ENCODE peak calls at places on chromosomes 1 and 21, in five cellular contexts. I is neural progenitor cell, C is ascending aorta, K is testis, H is NT2/D1. A is an unnamed sample.

GRCh38 chr1:143735764-143736461 is 235.9 kb downstream of the FAM72C start:
- DNase-seq in H (no peak), K (no peak), I (no peak), C (no peak), A (no peak)

GRCh38 chr1:109928591-109929111 is 18.0 kb downstream of the CSF1 start:
- DNase-seq in I (no peak), K (peak; percentile 78), C (no peak), H (no peak), A (peak; percentile 54)

GRCh38 chr1:114145504-114146160 is 8.0 kb downstream of the SYT6 start:
- DNase-seq in I (no peak), H (no peak), K (no peak), C (no peak), A (no peak)

GRCh38 chr1:53737648-53738204 is 1.2 kb downstream of the GLIS1 start:
- DNase-seq in H (no peak), C (no peak), I (peak; percentile 55), K (no peak), A (no peak)

GRCh38 chr21:38909109-38909508 is 103.4 kb downstream of the ETS2 start:
- DNase-seq in H (no peak), K (no peak), I (no peak), C (no peak), A (no peak)

GRCh38 chr1:172390620-172391491 is 29.6 kb upstream of the C1orf105 start:
- DNase-seq in C (no peak), H (no peak), I (peak; percentile 23), K (peak; percentile 37), A (no peak)

GRCh38 chr1:42930178-42931107 is 28.2 kb downstream of the SLC2A1 start:
- DNase-seq in I (no peak), C (no peak), H (no peak), K (no peak), A (no peak)

GRCh38 chr1:27689423-27690173 is 17.6 kb upstream of the IFI6 start:
- DNase-seq in H (no peak), C (no peak), I (no peak), K (no peak), A (no peak)

GRCh38 chr1:246537887-246538286 is 28.2 kb downstream of the TFB2M start:
- DNase-seq in H (no peak), K (no peak), I (no peak), C (no peak), A (no peak)

GRCh38 chr1:223031690-223032601 is 111.1 kb downstream of the TLR5 start:
- DNase-seq in C (peak; percentile 80), H (no peak), K (peak; percentile 16), I (no peak), A (peak; percentile 13)

GRCh38 chr21:18499761-18500376 is 96.3 kb upstream of the TMPRSS15 start:
- DNase-seq in K (peak; percentile 83), I (peak; percentile 73), H (peak; percentile 54), C (no peak), A (peak; percentile 63)

GRCh38 chr1:68321084-68321685 is 88.9 kb upstream of the WLS start:
- DNase-seq in C (no peak), K (peak; percentile 86), I (peak; percentile 84), H (peak; percentile 57), A (peak; percentile 87)

GRCh38 chr1:11749203-11749689 is 12.7 kb upstream of the C1orf167 start:
- DNase-seq in H (no peak), K (peak; percentile 61), C (no peak), I (peak; percentile 49), A (peak; percentile 50)

GRCh38 chr1:90122679-90123340 is 127.9 kb downstream of the ZNF326 start:
- DNase-seq in C (no peak), H (no peak), I (no peak), K (no peak), A (no peak)

GRCh38 chr1:211579434-211580302 is 707 bp upstream of the SLC30A1 start:
- DNase-seq in I (peak; percentile 91), K (peak; percentile 86), H (peak; percentile 76), C (no peak), A (peak; percentile 87)

GRCh38 chr1:119674110-119674509 is 26.0 kb upstream of the ZNF697 start:
- DNase-seq in I (peak; percentile 20), K (peak; percentile 79), C (no peak), H (peak; percentile 84), A (no peak)

GRCh38 chr1:58249729-58250586 is 296.6 kb downstream of the OMA1 start:
- DNase-seq in K (peak; percentile 69), C (no peak), H (peak; percentile 86), I (peak; percentile 86), A (peak; percentile 15)

GRCh38 chr1:168136709-168137514 is at the start of gene GPR161:
- DNase-seq in K (peak; percentile 47), I (peak; percentile 92), H (peak; percentile 39), C (no peak), A (peak; percentile 71)

DNA sequence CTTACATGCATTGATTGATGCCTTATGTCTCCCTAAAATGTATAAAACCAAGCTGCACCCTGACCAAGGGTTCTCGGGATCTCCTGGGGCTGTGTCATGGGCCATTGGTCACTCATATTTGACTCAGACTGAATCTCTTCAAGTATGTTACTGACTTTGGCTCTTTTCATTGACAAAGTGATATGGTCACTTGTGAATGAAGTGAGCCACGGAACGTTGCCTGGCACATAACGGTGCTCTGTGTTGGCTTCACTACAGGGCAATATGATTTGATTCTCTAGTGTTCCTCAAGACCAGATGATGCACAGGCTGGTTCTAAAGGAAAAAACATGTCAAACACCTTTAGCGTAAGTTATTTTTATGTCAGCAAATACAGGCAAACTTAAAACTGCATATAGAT is 11.4 kb upstream of the IL10RB start:
- DNase-seq in I (no peak), K (no peak), H (no peak), C (no peak), A (no peak)
- H3K36me3 ChIP-seq in I (no peaks in the 10 kb centered on the region), K (no peaks in the 10 kb centered on the region), H (peaks cover 80% of the 10 kb centered on the region), C (peaks cover 42% of the 10 kb centered on the region), A (peaks cover 4% of the 10 kb centered on the region)

GRCh38 chr1:40030528-40031135 is 9.9 kb upstream of the CAP1 start:
- DNase-seq in H (no peak), C (no peak), K (no peak), I (no peak), A (no peak)

GRCh38 chr1:40038693-40039092 is 1.8 kb upstream of the CAP1 start:
- DNase-seq in C (no peak), K (no peak), I (no peak), H (no peak), A (no peak)

GRCh38 chr1:40036574-40036973 is 4.0 kb upstream of the CAP1 start:
- DNase-seq in K (peak; percentile 92), C (peak; percentile 46), H (no peak), I (no peak), A (peak; percentile 74)

GRCh38 chr1:40032240-40032891 is 8.2 kb upstream of the CAP1 start:
- DNase-seq in K (peak; percentile 67), C (no peak), I (peak; percentile 71), H (peak; percentile 59), A (peak; percentile 66)

DNA sequence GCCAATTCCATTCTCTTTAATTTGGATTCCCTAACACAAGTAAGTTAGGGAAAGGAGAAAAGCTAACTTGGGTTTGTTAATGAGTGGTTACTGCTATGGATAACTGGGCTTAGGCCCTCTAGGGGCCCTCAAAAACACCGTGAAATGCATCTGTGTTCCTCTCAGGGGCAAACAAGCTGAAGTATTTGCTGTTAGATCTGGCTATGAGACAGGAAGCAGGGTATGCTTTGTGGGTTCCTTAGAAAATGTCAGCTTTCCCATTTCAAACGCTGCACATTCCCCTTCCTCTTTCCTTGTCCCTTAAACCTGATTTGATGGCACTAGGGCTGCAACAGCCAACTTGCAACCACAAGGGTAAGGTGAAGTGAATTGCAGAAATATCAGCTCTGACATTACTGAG is 5.7 kb upstream of the CAP1 start:
- DNase-seq in C (no peak), K (no peak), H (no peak), I (no peak), A (no peak)
- H3K36me3 ChIP-seq in C (no peaks in the 10 kb centered on the region), K (no peaks in the 10 kb centered on the region), H (no peaks in the 10 kb centered on the region), I (no peaks in the 10 kb centered on the region), A (no peaks in the 10 kb centered on the region)

GRCh38 chr1:10107985-10108663 is 75.4 kb downstream of the UBE4B start:
- DNase-seq in H (peak; percentile 11), K (no peak), I (no peak), C (no peak), A (no peak)

GRCh38 chr1:10105484-10105883 is 72.7 kb downstream of the UBE4B start:
- DNase-seq in H (no peak), I (no peak), K (no peak), C (no peak), A (no peak)

GRCh38 chr1:10104844-10105243 is 72.1 kb downstream of the UBE4B start:
- DNase-seq in K (no peak), H (no peak), I (no peak), C (no peak), A (no peak)

GRCh38 chr1:10106756-10107479 is 74.2 kb downstream of the UBE4B start:
- DNase-seq in C (no peak), K (no peak), H (no peak), I (no peak), A (no peak)

GRCh38 chr1:10106241-10106640 is 73.5 kb downstream of the UBE4B start:
- DNase-seq in C (no peak), K (no peak), H (no peak), I (no peak), A (no peak)
- H3K36me3 ChIP-seq in C (peaks cover 42% of the 10 kb centered on the region), K (no peaks in the 10 kb centered on the region), H (peaks cover 45% of the 10 kb centered on the region), I (peaks cover 5% of the 10 kb centered on the region), A (no peaks in the 10 kb centered on the region)

GRCh38 chr21:45481566-45481965 is 60.7 kb downstream of the SLC19A1 start:
- DNase-seq in C (no peak), H (no peak), I (no peak), K (no peak), A (no peak)

GRCh38 chr21:45484318-45484717 is 57.9 kb downstream of the SLC19A1 start:
- DNase-seq in C (no peak), K (no peak), H (no peak), I (no peak), A (no peak)

GRCh38 chr21:45480701-45481500 is 61.3 kb downstream of the SLC19A1 start:
- DNase-seq in C (no peak), I (no peak), K (no peak), H (no peak), A (no peak)

GRCh38 chr21:45482899-45483821 is 59.1 kb downstream of the SLC19A1 start:
- DNase-seq in I (no peak), H (no peak), C (no peak), K (no peak), A (no peak)

GRCh38 chr21:45481977-45482898 is 60.0 kb downstream of the SLC19A1 start:
- DNase-seq in I (no peak), K (no peak), C (no peak), H (no peak), A (no peak)
- H3K36me3 ChIP-seq in I (no peaks in the 10 kb centered on the region), K (no peaks in the 10 kb centered on the region), C (peaks cover 52% of the 10 kb centered on the region), H (peaks cover 97% of the 10 kb centered on the region), A (peaks cover 2% of the 10 kb centered on the region)

DNA sequence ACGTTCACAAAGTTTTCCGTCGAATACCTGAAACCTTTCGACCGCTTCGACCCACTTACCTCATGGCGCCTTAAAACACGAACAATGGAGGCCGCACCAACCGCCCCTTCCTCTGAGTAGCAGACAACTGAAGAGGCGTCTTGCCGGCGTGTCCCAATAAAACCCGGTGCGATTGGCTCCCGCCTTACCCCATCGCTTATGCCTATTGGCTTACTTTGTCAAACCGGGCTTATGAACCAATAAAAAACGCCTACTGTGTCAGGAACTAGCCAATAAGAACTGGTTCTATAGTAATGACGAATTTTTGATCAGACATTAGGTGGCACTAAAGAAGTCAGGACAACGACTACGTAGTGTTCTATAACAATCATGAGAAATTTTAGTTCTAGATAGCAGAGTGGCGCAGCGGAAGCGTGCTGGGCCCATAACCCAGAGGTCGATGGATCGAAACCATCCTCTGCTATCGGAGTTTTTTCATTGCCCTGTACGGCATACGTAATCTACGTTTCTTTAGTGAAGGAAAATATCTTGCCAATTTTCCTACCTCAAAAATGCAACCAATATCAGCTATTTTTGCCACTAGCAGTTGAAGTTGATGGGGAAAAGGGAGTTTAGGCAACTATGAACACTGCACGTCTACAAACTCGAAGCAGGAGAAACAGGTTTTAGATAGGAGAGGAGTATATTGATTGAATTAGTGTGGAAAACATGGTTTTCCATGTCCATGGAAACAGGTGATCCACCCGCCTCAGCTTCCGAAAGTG is at the start of gene ILF2:
- DNase-seq in C (peak; percentile 90), K (peak; percentile 98), H (peak; percentile 100), I (peak; percentile 98), A (peak; percentile 97)
- H3K36me3 ChIP-seq in C (peaks cover 27% of the 10 kb centered on the region), K (no peaks in the 10 kb centered on the region), H (peaks cover 42% of the 10 kb centered on the region), I (peaks cover 25% of the 10 kb centered on the region), A (no peaks in the 10 kb centered on the region)